ENCODE peak calls at places on chromosome 21, in nine cellular contexts. One of them, this sample, is unnamed.

GRCh38 chr21:33314096-33314495 is 10.7 kb upstream of the IFNAR1 start:
- DNase-seq in stimulated activated CD8-positive, alpha-beta memory T cell treated with anti-CD3 and anti-CD28 coated beads, Interleukin-2, amount 100 ng/mL, for 1 hour: no peak
- DNase-seq in NCI-H1694 treated with DMSO at 0.1 percent for 48 hours: no peak
- DNase-seq in fibroblast of mammary gland: peak
- DNase-seq in sciatic nerve: no peak
- DNase-seq in activated naive CD4-positive, alpha-beta T cell treated with anti-CD3 and anti-CD28 coated beads for 36 hours: no peak
- DNase-seq in nucleus accumbens: no peak
- DNase-seq in iris pigment epithelial cell: peak
- DNase-seq in ecto neural progenitor cell: no peak
- DNase-seq in this sample: no peak

GRCh38 chr21:44322621-44323325 is 16.4 kb downstream of the CFAP410 start:
- DNase-seq in nucleus accumbens: no peak
- DNase-seq in sciatic nerve: no peak
- DNase-seq in iris pigment epithelial cell: no peak
- DNase-seq in NCI-H1694 treated with DMSO at 0.1 percent for 48 hours: no peak
- DNase-seq in fibroblast of mammary gland: no peak
- DNase-seq in ecto neural progenitor cell: no peak
- DNase-seq in activated naive CD4-positive, alpha-beta T cell treated with anti-CD3 and anti-CD28 coated beads for 36 hours: no peak
- DNase-seq in stimulated activated CD8-positive, alpha-beta memory T cell treated with anti-CD3 and anti-CD28 coated beads, Interleukin-2, amount 100 ng/mL, for 1 hour: no peak
- DNase-seq in this sample: no peak

GRCh38 chr21:33968082-33968997 is 52.7 kb upstream of the ATP5PO start:
- DNase-seq in stimulated activated CD8-positive, alpha-beta memory T cell treated with anti-CD3 and anti-CD28 coated beads, Interleukin-2, amount 100 ng/mL, for 1 hour: no peak
- DNase-seq in ecto neural progenitor cell: no peak
- DNase-seq in sciatic nerve: no peak
- DNase-seq in iris pigment epithelial cell: peak
- DNase-seq in nucleus accumbens: no peak
- DNase-seq in activated naive CD4-positive, alpha-beta T cell treated with anti-CD3 and anti-CD28 coated beads for 36 hours: peak
- DNase-seq in fibroblast of mammary gland: peak
- DNase-seq in NCI-H1694 treated with DMSO at 0.1 percent for 48 hours: no peak
- DNase-seq in this sample: no peak

GRCh38 chr21:33412832-33413519 is 9.8 kb downstream of the IFNGR2 start:
- DNase-seq in iris pigment epithelial cell: no peak
- DNase-seq in stimulated activated CD8-positive, alpha-beta memory T cell treated with anti-CD3 and anti-CD28 coated beads, Interleukin-2, amount 100 ng/mL, for 1 hour: no peak
- DNase-seq in sciatic nerve: no peak
- DNase-seq in NCI-H1694 treated with DMSO at 0.1 percent for 48 hours: no peak
- DNase-seq in nucleus accumbens: no peak
- DNase-seq in fibroblast of mammary gland: no peak
- DNase-seq in ecto neural progenitor cell: no peak
- DNase-seq in activated naive CD4-positive, alpha-beta T cell treated with anti-CD3 and anti-CD28 coated beads for 36 hours: no peak
- DNase-seq in this sample: no peak

GRCh38 chr21:38878394-38879179 is 72.9 kb downstream of the ETS2 start:
- DNase-seq in NCI-H1694 treated with DMSO at 0.1 percent for 48 hours: no peak
- DNase-seq in sciatic nerve: no peak
- DNase-seq in nucleus accumbens: no peak
- DNase-seq in fibroblast of mammary gland: no peak
- DNase-seq in ecto neural progenitor cell: no peak
- DNase-seq in iris pigment epithelial cell: no peak
- DNase-seq in stimulated activated CD8-positive, alpha-beta memory T cell treated with anti-CD3 and anti-CD28 coated beads, Interleukin-2, amount 100 ng/mL, for 1 hour: no peak
- DNase-seq in activated naive CD4-positive, alpha-beta T cell treated with anti-CD3 and anti-CD28 coated beads for 36 hours: no peak
- DNase-seq in this sample: no peak

GRCh38 chr21:37503848-37504467 is 137.4 kb downstream of the DYRK1A start:
- DNase-seq in iris pigment epithelial cell: peak
- DNase-seq in nucleus accumbens: no peak
- DNase-seq in ecto neural progenitor cell: no peak
- DNase-seq in sciatic nerve: no peak
- DNase-seq in activated naive CD4-positive, alpha-beta T cell treated with anti-CD3 and anti-CD28 coated beads for 36 hours: peak
- DNase-seq in NCI-H1694 treated with DMSO at 0.1 percent for 48 hours: no peak
- DNase-seq in stimulated activated CD8-positive, alpha-beta memory T cell treated with anti-CD3 and anti-CD28 coated beads, Interleukin-2, amount 100 ng/mL, for 1 hour: no peak
- DNase-seq in fibroblast of mammary gland: peak
- DNase-seq in this sample: no peak

GRCh38 chr21:15604424-15604823 is 125.4 kb upstream of the USP25 start:
- DNase-seq in nucleus accumbens: no peak
- DNase-seq in NCI-H1694 treated with DMSO at 0.1 percent for 48 hours: no peak
- DNase-seq in fibroblast of mammary gland: peak
- DNase-seq in iris pigment epithelial cell: peak
- DNase-seq in ecto neural progenitor cell: no peak
- DNase-seq in activated naive CD4-positive, alpha-beta T cell treated with anti-CD3 and anti-CD28 coated beads for 36 hours: no peak
- DNase-seq in stimulated activated CD8-positive, alpha-beta memory T cell treated with anti-CD3 and anti-CD28 coated beads, Interleukin-2, amount 100 ng/mL, for 1 hour: no peak
- DNase-seq in sciatic nerve: no peak
- DNase-seq in this sample: no peak

GRCh38 chr21:33881689-33882440 is 33.7 kb downstream of the ATP5PO start:
- DNase-seq in NCI-H1694 treated with DMSO at 0.1 percent for 48 hours: no peak
- DNase-seq in fibroblast of mammary gland: no peak
- DNase-seq in nucleus accumbens: no peak
- DNase-seq in stimulated activated CD8-positive, alpha-beta memory T cell treated with anti-CD3 and anti-CD28 coated beads, Interleukin-2, amount 100 ng/mL, for 1 hour: no peak
- DNase-seq in iris pigment epithelial cell: no peak
- DNase-seq in activated naive CD4-positive, alpha-beta T cell treated with anti-CD3 and anti-CD28 coated beads for 36 hours: no peak
- DNase-seq in sciatic nerve: no peak
- DNase-seq in ecto neural progenitor cell: no peak
- DNase-seq in this sample: no peak

GRCh38 chr21:42337276-42337675 is 13.5 kb downstream of the TFF2 start:
- DNase-seq in activated naive CD4-positive, alpha-beta T cell treated with anti-CD3 and anti-CD28 coated beads for 36 hours: no peak
- DNase-seq in sciatic nerve: no peak
- DNase-seq in NCI-H1694 treated with DMSO at 0.1 percent for 48 hours: no peak
- DNase-seq in fibroblast of mammary gland: no peak
- DNase-seq in stimulated activated CD8-positive, alpha-beta memory T cell treated with anti-CD3 and anti-CD28 coated beads, Interleukin-2, amount 100 ng/mL, for 1 hour: no peak
- DNase-seq in nucleus accumbens: no peak
- DNase-seq in ecto neural progenitor cell: no peak
- DNase-seq in iris pigment epithelial cell: no peak
- DNase-seq in this sample: no peak

GRCh38 chr21:16196521-16197208 is 466.9 kb downstream of the USP25 start:
- DNase-seq in nucleus accumbens: no peak
- DNase-seq in ecto neural progenitor cell: no peak
- DNase-seq in NCI-H1694 treated with DMSO at 0.1 percent for 48 hours: no peak
- DNase-seq in fibroblast of mammary gland: peak
- DNase-seq in stimulated activated CD8-positive, alpha-beta memory T cell treated with anti-CD3 and anti-CD28 coated beads, Interleukin-2, amount 100 ng/mL, for 1 hour: no peak
- DNase-seq in iris pigment epithelial cell: peak
- DNase-seq in activated naive CD4-positive, alpha-beta T cell treated with anti-CD3 and anti-CD28 coated beads for 36 hours: no peak
- DNase-seq in sciatic nerve: no peak
- DNase-seq in this sample: no peak

GRCh38 chr21:35136586-35137254 is 87.6 kb upstream of the RUNX1 start:
- DNase-seq in nucleus accumbens: no peak
- DNase-seq in sciatic nerve: no peak
- DNase-seq in fibroblast of mammary gland: peak
- DNase-seq in iris pigment epithelial cell: peak
- DNase-seq in activated naive CD4-positive, alpha-beta T cell treated with anti-CD3 and anti-CD28 coated beads for 36 hours: no peak
- DNase-seq in NCI-H1694 treated with DMSO at 0.1 percent for 48 hours: no peak
- DNase-seq in ecto neural progenitor cell: no peak
- DNase-seq in stimulated activated CD8-positive, alpha-beta memory T cell treated with anti-CD3 and anti-CD28 coated beads, Interleukin-2, amount 100 ng/mL, for 1 hour: no peak
- DNase-seq in this sample: no peak

GRCh38 chr21:39633043-39633442 is 20.3 kb downstream of the B3GALT5 start:
- DNase-seq in ecto neural progenitor cell: no peak
- DNase-seq in nucleus accumbens: no peak
- DNase-seq in NCI-H1694 treated with DMSO at 0.1 percent for 48 hours: no peak
- DNase-seq in stimulated activated CD8-positive, alpha-beta memory T cell treated with anti-CD3 and anti-CD28 coated beads, Interleukin-2, amount 100 ng/mL, for 1 hour: no peak
- DNase-seq in sciatic nerve: no peak
- DNase-seq in activated naive CD4-positive, alpha-beta T cell treated with anti-CD3 and anti-CD28 coated beads for 36 hours: no peak
- DNase-seq in iris pigment epithelial cell: peak
- DNase-seq in fibroblast of mammary gland: peak
- DNase-seq in this sample: no peak

GRCh38 chr21:38467911-38468310 is 30.4 kb downstream of the ERG start:
- DNase-seq in NCI-H1694 treated with DMSO at 0.1 percent for 48 hours: no peak
- DNase-seq in sciatic nerve: no peak
- DNase-seq in fibroblast of mammary gland: no peak
- DNase-seq in stimulated activated CD8-positive, alpha-beta memory T cell treated with anti-CD3 and anti-CD28 coated beads, Interleukin-2, amount 100 ng/mL, for 1 hour: no peak
- DNase-seq in iris pigment epithelial cell: no peak
- DNase-seq in activated naive CD4-positive, alpha-beta T cell treated with anti-CD3 and anti-CD28 coated beads for 36 hours: no peak
- DNase-seq in nucleus accumbens: no peak
- DNase-seq in ecto neural progenitor cell: no peak
- DNase-seq in this sample: no peak

GRCh38 chr21:37863842-37864241 is 52.4 kb downstream of the KCNJ6 start:
- DNase-seq in ecto neural progenitor cell: peak
- DNase-seq in stimulated activated CD8-positive, alpha-beta memory T cell treated with anti-CD3 and anti-CD28 coated beads, Interleukin-2, amount 100 ng/mL, for 1 hour: no peak
- DNase-seq in nucleus accumbens: no peak
- DNase-seq in activated naive CD4-positive, alpha-beta T cell treated with anti-CD3 and anti-CD28 coated beads for 36 hours: no peak
- DNase-seq in sciatic nerve: no peak
- DNase-seq in iris pigment epithelial cell: peak
- DNase-seq in fibroblast of mammary gland: peak
- DNase-seq in NCI-H1694 treated with DMSO at 0.1 percent for 48 hours: no peak
- DNase-seq in this sample: no peak

GRCh38 chr21:34360488-34361241 is 3.1 kb upstream of the KCNE2 start:
- DNase-seq in fibroblast of mammary gland: no peak
- DNase-seq in nucleus accumbens: no peak
- DNase-seq in activated naive CD4-positive, alpha-beta T cell treated with anti-CD3 and anti-CD28 coated beads for 36 hours: no peak
- DNase-seq in ecto neural progenitor cell: no peak
- DNase-seq in sciatic nerve: no peak
- DNase-seq in iris pigment epithelial cell: no peak
- DNase-seq in NCI-H1694 treated with DMSO at 0.1 percent for 48 hours: no peak
- DNase-seq in stimulated activated CD8-positive, alpha-beta memory T cell treated with anti-CD3 and anti-CD28 coated beads, Interleukin-2, amount 100 ng/mL, for 1 hour: no peak
- DNase-seq in this sample: no peak

GRCh38 chr21:38984982-38985422 is 179.3 kb downstream of the ETS2 start:
- DNase-seq in iris pigment epithelial cell: peak
- DNase-seq in NCI-H1694 treated with DMSO at 0.1 percent for 48 hours: no peak
- DNase-seq in ecto neural progenitor cell: no peak
- DNase-seq in nucleus accumbens: no peak
- DNase-seq in fibroblast of mammary gland: peak
- DNase-seq in activated naive CD4-positive, alpha-beta T cell treated with anti-CD3 and anti-CD28 coated beads for 36 hours: no peak
- DNase-seq in stimulated activated CD8-positive, alpha-beta memory T cell treated with anti-CD3 and anti-CD28 coated beads, Interleukin-2, amount 100 ng/mL, for 1 hour: no peak
- DNase-seq in sciatic nerve: no peak
- DNase-seq in this sample: no peak

GRCh38 chr21:45975017-45975595 is 6.5 kb upstream of the COL6A1 start:
- DNase-seq in iris pigment epithelial cell: no peak
- DNase-seq in ecto neural progenitor cell: peak
- DNase-seq in sciatic nerve: peak
- DNase-seq in activated naive CD4-positive, alpha-beta T cell treated with anti-CD3 and anti-CD28 coated beads for 36 hours: no peak
- DNase-seq in fibroblast of mammary gland: peak
- DNase-seq in stimulated activated CD8-positive, alpha-beta memory T cell treated with anti-CD3 and anti-CD28 coated beads, Interleukin-2, amount 100 ng/mL, for 1 hour: no peak
- DNase-seq in nucleus accumbens: no peak
- DNase-seq in NCI-H1694 treated with DMSO at 0.1 percent for 48 hours: no peak
- DNase-seq in this sample: no peak

GRCh38 chr21:46065215-46065992 is 32.5 kb upstream of the COL6A2 start:
- DNase-seq in iris pigment epithelial cell: peak
- DNase-seq in ecto neural progenitor cell: no peak
- DNase-seq in nucleus accumbens: no peak
- DNase-seq in sciatic nerve: peak
- DNase-seq in activated naive CD4-positive, alpha-beta T cell treated with anti-CD3 and anti-CD28 coated beads for 36 hours: no peak
- DNase-seq in NCI-H1694 treated with DMSO at 0.1 percent for 48 hours: no peak
- DNase-seq in fibroblast of mammary gland: peak
- DNase-seq in stimulated activated CD8-positive, alpha-beta memory T cell treated with anti-CD3 and anti-CD28 coated beads, Interleukin-2, amount 100 ng/mL, for 1 hour: no peak
- DNase-seq in this sample: no peak

GRCh38 chr21:36478207-36478701 is 1.7 kb downstream of the CLDN14 start:
- DNase-seq in NCI-H1694 treated with DMSO at 0.1 percent for 48 hours: no peak
- DNase-seq in stimulated activated CD8-positive, alpha-beta memory T cell treated with anti-CD3 and anti-CD28 coated beads, Interleukin-2, amount 100 ng/mL, for 1 hour: no peak
- DNase-seq in nucleus accumbens: no peak
- DNase-seq in activated naive CD4-positive, alpha-beta T cell treated with anti-CD3 and anti-CD28 coated beads for 36 hours: peak
- DNase-seq in iris pigment epithelial cell: peak
- DNase-seq in sciatic nerve: no peak
- DNase-seq in fibroblast of mammary gland: peak
- DNase-seq in ecto neural progenitor cell: no peak
- DNase-seq in this sample: no peak

GRCh38 chr21:33666153-33666552 is 23.9 kb downstream of the ITSN1 start:
- DNase-seq in stimulated activated CD8-positive, alpha-beta memory T cell treated with anti-CD3 and anti-CD28 coated beads, Interleukin-2, amount 100 ng/mL, for 1 hour: no peak
- DNase-seq in sciatic nerve: no peak
- DNase-seq in fibroblast of mammary gland: peak
- DNase-seq in ecto neural progenitor cell: no peak
- DNase-seq in NCI-H1694 treated with DMSO at 0.1 percent for 48 hours: no peak
- DNase-seq in nucleus accumbens: no peak
- DNase-seq in iris pigment epithelial cell: peak
- DNase-seq in activated naive CD4-positive, alpha-beta T cell treated with anti-CD3 and anti-CD28 coated beads for 36 hours: no peak
- DNase-seq in this sample: no peak

GRCh38 chr21:39064325-39065012 is 118.8 kb downstream of the PSMG1 start:
- DNase-seq in stimulated activated CD8-positive, alpha-beta memory T cell treated with anti-CD3 and anti-CD28 coated beads, Interleukin-2, amount 100 ng/mL, for 1 hour: no peak
- DNase-seq in NCI-H1694 treated with DMSO at 0.1 percent for 48 hours: no peak
- DNase-seq in activated naive CD4-positive, alpha-beta T cell treated with anti-CD3 and anti-CD28 coated beads for 36 hours: no peak
- DNase-seq in fibroblast of mammary gland: no peak
- DNase-seq in iris pigment epithelial cell: no peak
- DNase-seq in sciatic nerve: no peak
- DNase-seq in nucleus accumbens: no peak
- DNase-seq in ecto neural progenitor cell: no peak
- DNase-seq in this sample: no peak

GRCh38 chr21:37145635-37146111 is 72.6 kb downstream of the TTC3 start:
- DNase-seq in ecto neural progenitor cell: no peak
- DNase-seq in nucleus accumbens: no peak
- DNase-seq in NCI-H1694 treated with DMSO at 0.1 percent for 48 hours: no peak
- DNase-seq in stimulated activated CD8-positive, alpha-beta memory T cell treated with anti-CD3 and anti-CD28 coated beads, Interleukin-2, amount 100 ng/mL, for 1 hour: no peak
- DNase-seq in sciatic nerve: no peak
- DNase-seq in activated naive CD4-positive, alpha-beta T cell treated with anti-CD3 and anti-CD28 coated beads for 36 hours: no peak
- DNase-seq in iris pigment epithelial cell: peak
- DNase-seq in fibroblast of mammary gland: peak
- DNase-seq in this sample: no peak

GRCh38 chr21:25638634-25639166 is 358 bp upstream of the JAM2 start:
- DNase-seq in nucleus accumbens: no peak
- DNase-seq in sciatic nerve: no peak
- DNase-seq in ecto neural progenitor cell: no peak
- DNase-seq in stimulated activated CD8-positive, alpha-beta memory T cell treated with anti-CD3 and anti-CD28 coated beads, Interleukin-2, amount 100 ng/mL, for 1 hour: no peak
- DNase-seq in NCI-H1694 treated with DMSO at 0.1 percent for 48 hours: peak
- DNase-seq in fibroblast of mammary gland: no peak
- DNase-seq in activated naive CD4-positive, alpha-beta T cell treated with anti-CD3 and anti-CD28 coated beads for 36 hours: no peak
- DNase-seq in iris pigment epithelial cell: peak
- DNase-seq in this sample: no peak

GRCh38 chr21:20592482-20592881 is 405.7 kb upstream of the NCAM2 start:
- DNase-seq in NCI-H1694 treated with DMSO at 0.1 percent for 48 hours: no peak
- DNase-seq in activated naive CD4-positive, alpha-beta T cell treated with anti-CD3 and anti-CD28 coated beads for 36 hours: no peak
- DNase-seq in iris pigment epithelial cell: peak
- DNase-seq in ecto neural progenitor cell: no peak
- DNase-seq in stimulated activated CD8-positive, alpha-beta memory T cell treated with anti-CD3 and anti-CD28 coated beads, Interleukin-2, amount 100 ng/mL, for 1 hour: no peak
- DNase-seq in nucleus accumbens: no peak
- DNase-seq in fibroblast of mammary gland: no peak
- DNase-seq in sciatic nerve: no peak
- DNase-seq in this sample: no peak

GRCh38 chr21:21045538-21045937 is 47.3 kb downstream of the NCAM2 start:
- DNase-seq in nucleus accumbens: no peak
- DNase-seq in iris pigment epithelial cell: peak
- DNase-seq in NCI-H1694 treated with DMSO at 0.1 percent for 48 hours: no peak
- DNase-seq in stimulated activated CD8-positive, alpha-beta memory T cell treated with anti-CD3 and anti-CD28 coated beads, Interleukin-2, amount 100 ng/mL, for 1 hour: no peak
- DNase-seq in ecto neural progenitor cell: no peak
- DNase-seq in activated naive CD4-positive, alpha-beta T cell treated with anti-CD3 and anti-CD28 coated beads for 36 hours: no peak
- DNase-seq in fibroblast of mammary gland: peak
- DNase-seq in sciatic nerve: no peak
- DNase-seq in this sample: no peak

GRCh38 chr21:17334478-17334877 is 178.4 kb upstream of the CXADR start:
- DNase-seq in activated naive CD4-positive, alpha-beta T cell treated with anti-CD3 and anti-CD28 coated beads for 36 hours: no peak
- DNase-seq in stimulated activated CD8-positive, alpha-beta memory T cell treated with anti-CD3 and anti-CD28 coated beads, Interleukin-2, amount 100 ng/mL, for 1 hour: no peak
- DNase-seq in ecto neural progenitor cell: no peak
- DNase-seq in sciatic nerve: no peak
- DNase-seq in fibroblast of mammary gland: no peak
- DNase-seq in nucleus accumbens: no peak
- DNase-seq in iris pigment epithelial cell: no peak
- DNase-seq in NCI-H1694 treated with DMSO at 0.1 percent for 48 hours: no peak
- DNase-seq in this sample: no peak

GRCh38 chr21:42455754-42456440 is 40.1 kb downstream of the RSPH1 start:
- DNase-seq in ecto neural progenitor cell: no peak
- DNase-seq in stimulated activated CD8-positive, alpha-beta memory T cell treated with anti-CD3 and anti-CD28 coated beads, Interleukin-2, amount 100 ng/mL, for 1 hour: no peak
- DNase-seq in activated naive CD4-positive, alpha-beta T cell treated with anti-CD3 and anti-CD28 coated beads for 36 hours: no peak
- DNase-seq in fibroblast of mammary gland: no peak
- DNase-seq in nucleus accumbens: no peak
- DNase-seq in sciatic nerve: no peak
- DNase-seq in iris pigment epithelial cell: no peak
- DNase-seq in NCI-H1694 treated with DMSO at 0.1 percent for 48 hours: no peak
- DNase-seq in this sample: no peak

GRCh38 chr21:20968391-20968790 is 29.8 kb upstream of the NCAM2 start:
- DNase-seq in fibroblast of mammary gland: no peak
- DNase-seq in ecto neural progenitor cell: no peak
- DNase-seq in NCI-H1694 treated with DMSO at 0.1 percent for 48 hours: no peak
- DNase-seq in activated naive CD4-positive, alpha-beta T cell treated with anti-CD3 and anti-CD28 coated beads for 36 hours: no peak
- DNase-seq in stimulated activated CD8-positive, alpha-beta memory T cell treated with anti-CD3 and anti-CD28 coated beads, Interleukin-2, amount 100 ng/mL, for 1 hour: no peak
- DNase-seq in nucleus accumbens: peak
- DNase-seq in iris pigment epithelial cell: no peak
- DNase-seq in sciatic nerve: no peak
- DNase-seq in this sample: no peak

GRCh38 chr21:22575165-22575584 is 1577.0 kb downstream of the NCAM2 start:
- DNase-seq in NCI-H1694 treated with DMSO at 0.1 percent for 48 hours: peak
- DNase-seq in activated naive CD4-positive, alpha-beta T cell treated with anti-CD3 and anti-CD28 coated beads for 36 hours: peak
- DNase-seq in fibroblast of mammary gland: no peak
- DNase-seq in sciatic nerve: no peak
- DNase-seq in stimulated activated CD8-positive, alpha-beta memory T cell treated with anti-CD3 and anti-CD28 coated beads, Interleukin-2, amount 100 ng/mL, for 1 hour: no peak
- DNase-seq in nucleus accumbens: no peak
- DNase-seq in ecto neural progenitor cell: peak
- DNase-seq in iris pigment epithelial cell: peak
- DNase-seq in this sample: no peak

GRCh38 chr21:27104749-27105439 is 138.0 kb upstream of the ADAMTS5 start:
- DNase-seq in NCI-H1694 treated with DMSO at 0.1 percent for 48 hours: no peak
- DNase-seq in ecto neural progenitor cell: no peak
- DNase-seq in stimulated activated CD8-positive, alpha-beta memory T cell treated with anti-CD3 and anti-CD28 coated beads, Interleukin-2, amount 100 ng/mL, for 1 hour: no peak
- DNase-seq in fibroblast of mammary gland: peak
- DNase-seq in iris pigment epithelial cell: peak
- DNase-seq in nucleus accumbens: no peak
- DNase-seq in activated naive CD4-positive, alpha-beta T cell treated with anti-CD3 and anti-CD28 coated beads for 36 hours: no peak
- DNase-seq in sciatic nerve: no peak
- DNase-seq in this sample: no peak

GRCh38 chr21:42234464-42235241 is 15.7 kb downstream of the ABCG1 start:
- DNase-seq in activated naive CD4-positive, alpha-beta T cell treated with anti-CD3 and anti-CD28 coated beads for 36 hours: peak
- DNase-seq in nucleus accumbens: peak
- DNase-seq in fibroblast of mammary gland: no peak
- DNase-seq in NCI-H1694 treated with DMSO at 0.1 percent for 48 hours: peak
- DNase-seq in ecto neural progenitor cell: peak
- DNase-seq in sciatic nerve: peak
- DNase-seq in stimulated activated CD8-positive, alpha-beta memory T cell treated with anti-CD3 and anti-CD28 coated beads, Interleukin-2, amount 100 ng/mL, for 1 hour: no peak
- DNase-seq in iris pigment epithelial cell: peak
- DNase-seq in this sample: peak